ENCODE peak calls at places on chromosomes 3 and 15, in six cellular contexts. X is HCT116, M is spleen, O is GM23338, S is suprapubic skin, H is HL-60. J is an unnamed sample.

GRCh38 chr15:47951761-47952160 is 169.0 kb upstream of the SLC24A5 start:
- DNase-seq in X (no peak), M (no peak), O (no peak), S (no peak), H (no peak), J (no peak)

GRCh38 chr15:43346305-43346704 is 15.9 kb upstream of the LCMT2 start:
- DNase-seq in X (no peak), M (no peak), O (no peak), S (no peak), H (no peak), J (no peak)

GRCh38 chr3:39651993-39652739 is 157.2 kb upstream of the MYRIP start:
- DNase-seq in X (no peak), M (no peak), O (no peak), S (no peak), H (no peak), J (no peak)

GRCh38 chr3:133479895-133480669 is 80.2 kb downstream of the BFSP2 start:
- DNase-seq in X (peak), M (no peak), O (no peak), S (no peak), H (no peak), J (no peak)

GRCh38 chr3:128572644-128573105 is 77.9 kb downstream of the RPN1 start:
- DNase-seq in X (peak), M (no peak), O (peak), S (no peak), H (no peak), J (no peak)

GRCh38 chr3:9898467-9899229 is 4.0 kb upstream of the IL17RE start:
- DNase-seq in X (no peak), M (peak), O (no peak), S (no peak), H (no peak), J (no peak)

GRCh38 chr3:17313746-17314145 is 428.7 kb downstream of the TBC1D5 start:
- DNase-seq in X (no peak), M (no peak), O (no peak), S (no peak), H (no peak), J (no peak)

GRCh38 chr15:78868366-78868765 is 4.3 kb upstream of the MORF4L1 start:
- DNase-seq in X (no peak), M (no peak), O (no peak), S (no peak), H (no peak), J (no peak)

GRCh38 chr3:57910988-57911387 is 97.2 kb upstream of the FLNB start:
- DNase-seq in X (peak), M (no peak), O (peak), S (no peak), H (no peak), J (no peak)

GRCh38 chr3:177484926-177485325 is 287.6 kb upstream of the TBL1XR1 start:
- DNase-seq in X (no peak), M (no peak), O (no peak), S (no peak), H (no peak), J (no peak)

GRCh38 chr15:88568589-88568988 is 22.1 kb upstream of the DET1 start:
- DNase-seq in X (no peak), M (no peak), O (no peak), S (no peak), H (no peak), J (no peak)

GRCh38 chr3:149625795-149626194 is 32.0 kb downstream of the WWTR1 start:
- DNase-seq in X (no peak), M (no peak), O (no peak), S (no peak), H (no peak), J (no peak)

GRCh38 chr3:100260081-100260684 is 609 bp upstream of the TBC1D23 start:
- DNase-seq in X (no peak), M (peak), O (peak), S (no peak), H (no peak), J (no peak)

GRCh38 chr15:74174216-74174965 is 881 bp downstream of the ISLR start:
- DNase-seq in X (no peak), M (peak), O (no peak), S (peak), H (no peak), J (no peak)

GRCh38 chr3:194548346-194549321 is 61.8 kb upstream of the ATP13A3 start:
- DNase-seq in X (no peak), M (no peak), O (no peak), S (no peak), H (no peak), J (no peak)

GRCh38 chr15:76239786-76240185 is 71.5 kb downstream of the ETFA start:
- DNase-seq in X (no peak), M (no peak), O (no peak), S (no peak), H (no peak), J (no peak)

GRCh38 chr3:153284282-153284938 is 122.4 kb downstream of the RAP2B start:
- DNase-seq in X (peak), M (no peak), O (no peak), S (no peak), H (peak), J (no peak)

GRCh38 chr3:8336456-8336855 is 165.2 kb upstream of the LMCD1 start:
- DNase-seq in X (no peak), M (no peak), O (peak), S (no peak), H (no peak), J (no peak)

GRCh38 chr3:186800285-186800684 is 6.0 kb downstream of the RFC4 start:
- DNase-seq in X (no peak), M (no peak), O (no peak), S (no peak), H (no peak), J (no peak)

GRCh38 chr3:149702691-149703426 is 45.0 kb upstream of the WWTR1 start:
- DNase-seq in X (no peak), M (no peak), O (no peak), S (no peak), H (no peak), J (no peak)

GRCh38 chr15:56629133-56629532 is 104.2 kb downstream of the ZNF280D start:
- DNase-seq in X (no peak), M (no peak), O (no peak), S (no peak), H (no peak), J (no peak)

GRCh38 chr15:59965741-59966140 is 38.4 kb upstream of the FOXB1 start:
- DNase-seq in X (no peak), M (no peak), O (no peak), S (no peak), H (no peak), J (no peak)

GRCh38 chr3:44992555-44993470 is 16.8 kb downstream of the EXOSC7 start:
- DNase-seq in X (no peak), M (no peak), O (peak), S (no peak), H (no peak), J (no peak)

GRCh38 chr3:196712514-196713413 is 587 bp downstream of the PIGX start:
- DNase-seq in X (no peak), M (no peak), O (peak), S (peak), H (no peak), J (no peak)

GRCh38 chr3:14540821-14541385 is 761 bp upstream of the GRIP2 start:
- DNase-seq in X (no peak), M (peak), O (no peak), S (no peak), H (no peak), J (no peak)

GRCh38 chr3:6806991-6807390 is 53.9 kb upstream of the GRM7 start:
- DNase-seq in X (no peak), M (no peak), O (no peak), S (no peak), H (no peak), J (no peak)

GRCh38 chr3:106176734-106177133 is 307.9 kb upstream of the CBLB start:
- DNase-seq in X (no peak), M (no peak), O (no peak), S (no peak), H (peak), J (no peak)

GRCh38 chr3:65685621-65686020 is 353.1 kb downstream of the MAGI1 start:
- DNase-seq in X (no peak), M (no peak), O (no peak), S (no peak), H (no peak), J (no peak)

GRCh38 chr3:138412821-138413531 is 21.4 kb upstream of the ESYT3 start:
- DNase-seq in X (no peak), M (no peak), O (no peak), S (peak), H (peak), J (no peak)

GRCh38 chr3:156356537-156357363 is 198.2 kb downstream of the SSR3 start:
- DNase-seq in X (no peak), M (no peak), O (no peak), S (no peak), H (no peak), J (no peak)

GRCh38 chr3:101784850-101785613 is 6.0 kb downstream of the NXPE3 start:
- DNase-seq in X (no peak), M (no peak), O (no peak), S (no peak), H (peak), J (no peak)

GRCh38 chr3:101518421-101518871 is 5.4 kb upstream of the SENP7 start:
- DNase-seq in X (no peak), M (no peak), O (no peak), S (no peak), H (no peak), J (peak)

GRCh38 chr3:175212896-175213295 is 353.8 kb downstream of the NAALADL2 start:
- DNase-seq in X (no peak), M (no peak), O (no peak), S (no peak), H (no peak), J (no peak)

GRCh38 chr15:84946772-84947489 is 34.7 kb upstream of the PDE8A start:
- DNase-seq in X (no peak), M (no peak), O (no peak), S (no peak), H (no peak), J (no peak)
- TF ChIP-seq POLR2AphosphoS5 in X (no peak), M (no peak), O (no peak), S (no peak), H (no peak), J (no peak)

GRCh38 chr3:13105181-13105580 is 32.0 kb upstream of the IQSEC1 start:
- DNase-seq in X (no peak), M (peak), O (no peak), S (no peak), H (no peak), J (no peak)

GRCh38 chr3:13105851-13106250 is 32.6 kb upstream of the IQSEC1 start:
- DNase-seq in X (no peak), M (peak), O (peak), S (no peak), H (no peak), J (no peak)

GRCh38 chr3:13107661-13108060 is 34.4 kb upstream of the IQSEC1 start:
- DNase-seq in X (no peak), M (peak), O (no peak), S (no peak), H (no peak), J (no peak)

GRCh38 chr3:13104511-13104910 is 31.3 kb upstream of the IQSEC1 start:
- DNase-seq in X (no peak), M (peak), O (no peak), S (no peak), H (no peak), J (no peak)

DNA sequence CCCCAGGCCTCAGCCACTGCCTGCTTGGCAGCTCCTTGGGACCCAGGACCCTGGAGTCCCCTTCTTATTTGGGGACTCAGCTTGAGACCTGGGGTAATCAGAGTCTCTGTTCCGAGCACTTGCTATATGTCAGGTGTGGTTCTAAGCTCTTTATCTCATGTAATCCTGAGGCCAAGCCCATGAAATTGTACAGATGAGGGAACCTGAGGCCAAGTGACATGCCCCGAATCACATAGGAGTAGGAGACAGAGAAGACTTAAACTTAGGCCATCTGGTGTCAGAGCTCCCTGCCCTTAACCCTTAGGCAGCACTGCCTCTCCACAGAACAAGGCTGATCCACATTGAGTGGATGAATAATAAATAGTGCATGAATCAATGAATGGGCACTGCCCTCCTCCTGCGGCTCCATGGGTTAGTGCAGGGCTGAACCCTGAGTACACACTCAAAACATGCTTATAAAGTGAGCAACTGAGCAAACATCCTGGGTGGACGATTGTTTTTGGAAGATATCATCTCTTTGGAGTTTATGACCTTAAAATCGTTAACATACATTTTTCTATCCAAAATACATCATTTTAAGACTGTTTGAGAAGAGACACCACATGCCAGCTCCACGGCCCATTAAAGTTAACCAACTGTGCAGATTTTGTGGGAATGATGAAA is 33.2 kb upstream of the IQSEC1 start:
- DNase-seq in X (no peak), M (no peak), O (no peak), S (no peak), H (no peak), J (no peak)
- TF ChIP-seq POLR2AphosphoS5 in X (no peak), M (no peak), O (no peak), S (no peak), H (no peak), J (no peak)

DNA sequence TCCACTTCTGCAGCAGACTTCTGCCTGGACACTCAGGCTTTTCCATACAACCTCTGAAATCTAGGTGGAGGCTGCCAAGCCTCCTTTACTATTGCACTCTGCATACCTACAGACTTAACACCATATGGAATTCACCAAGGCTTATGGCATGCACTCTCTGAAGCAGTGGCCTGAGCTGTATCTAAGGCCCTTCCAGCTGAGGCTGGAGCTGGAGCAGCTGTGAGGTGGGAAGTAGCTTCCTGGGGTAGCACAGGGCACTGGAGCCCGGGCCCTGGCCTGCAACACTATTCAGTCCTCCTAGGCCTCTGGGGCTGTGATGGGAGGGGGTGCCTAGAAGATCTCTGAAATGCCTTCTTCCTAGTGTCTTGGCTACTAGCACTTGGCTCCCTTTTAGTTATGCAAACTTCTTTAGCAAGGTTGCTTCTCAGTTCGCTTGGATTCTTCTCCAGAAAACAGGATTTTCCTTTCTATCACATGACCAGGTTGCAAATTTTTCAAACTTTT is 186.6 kb upstream of the RORA start:
- DNase-seq in X (no peak), M (no peak), O (no peak), S (no peak), H (no peak), J (no peak)
- TF ChIP-seq POLR2AphosphoS5 in X (no peak), M (no peak), O (no peak), S (no peak), H (no peak), J (no peak)

GRCh38 chr15:33034588-33034987 is 159.9 kb downstream of the FMN1 start:
- DNase-seq in X (no peak), M (no peak), O (no peak), S (no peak), H (no peak), J (no peak)
- TF ChIP-seq POLR2AphosphoS5 in X (no peak), M (no peak), O (no peak), S (no peak), H (no peak), J (no peak)

GRCh38 chr3:62923092-62923491 is 47.9 kb upstream of the CADPS start:
- DNase-seq in X (no peak), M (no peak), O (no peak), S (no peak), H (no peak), J (no peak)

GRCh38 chr3:62922326-62922725 is 47.1 kb upstream of the CADPS start:
- DNase-seq in X (no peak), M (no peak), O (no peak), S (no peak), H (no peak), J (no peak)

GRCh38 chr3:62918752-62919151 is 43.5 kb upstream of the CADPS start:
- DNase-seq in X (no peak), M (no peak), O (no peak), S (no peak), H (no peak), J (no peak)

GRCh38 chr3:62918131-62918530 is 42.9 kb upstream of the CADPS start:
- DNase-seq in X (no peak), M (no peak), O (no peak), S (no peak), H (no peak), J (no peak)

GRCh38 chr3:62919784-62920183 is 44.6 kb upstream of the CADPS start:
- DNase-seq in X (no peak), M (no peak), O (peak), S (no peak), H (no peak), J (no peak)
- TF ChIP-seq POLR2AphosphoS5 in X (no peak), M (no peak), O (no peak), S (no peak), H (no peak), J (no peak)

GRCh38 chr3:76429536-76430177 is 610.2 kb upstream of the ROBO2 start:
- DNase-seq in X (no peak), M (no peak), O (no peak), S (no peak), H (no peak), J (no peak)
- TF ChIP-seq POLR2AphosphoS5 in X (no peak), M (no peak), O (no peak), S (no peak), H (no peak), J (no peak)

GRCh38 chr15:70269991-70270751 is 172.5 kb upstream of the TLE3 start:
- DNase-seq in X (no peak), M (peak), O (no peak), S (no peak), H (no peak), J (no peak)

GRCh38 chr15:70269331-70269911 is 171.7 kb upstream of the TLE3 start:
- DNase-seq in X (no peak), M (peak), O (no peak), S (no peak), H (no peak), J (no peak)

GRCh38 chr15:70272565-70273355 is 175.0 kb upstream of the TLE3 start:
- DNase-seq in X (no peak), M (peak), O (no peak), S (no peak), H (no peak), J (no peak)

GRCh38 chr15:70270752-70271111 is 173.0 kb upstream of the TLE3 start:
- DNase-seq in X (no peak), M (peak), O (no peak), S (no peak), H (no peak), J (no peak)

DNA sequence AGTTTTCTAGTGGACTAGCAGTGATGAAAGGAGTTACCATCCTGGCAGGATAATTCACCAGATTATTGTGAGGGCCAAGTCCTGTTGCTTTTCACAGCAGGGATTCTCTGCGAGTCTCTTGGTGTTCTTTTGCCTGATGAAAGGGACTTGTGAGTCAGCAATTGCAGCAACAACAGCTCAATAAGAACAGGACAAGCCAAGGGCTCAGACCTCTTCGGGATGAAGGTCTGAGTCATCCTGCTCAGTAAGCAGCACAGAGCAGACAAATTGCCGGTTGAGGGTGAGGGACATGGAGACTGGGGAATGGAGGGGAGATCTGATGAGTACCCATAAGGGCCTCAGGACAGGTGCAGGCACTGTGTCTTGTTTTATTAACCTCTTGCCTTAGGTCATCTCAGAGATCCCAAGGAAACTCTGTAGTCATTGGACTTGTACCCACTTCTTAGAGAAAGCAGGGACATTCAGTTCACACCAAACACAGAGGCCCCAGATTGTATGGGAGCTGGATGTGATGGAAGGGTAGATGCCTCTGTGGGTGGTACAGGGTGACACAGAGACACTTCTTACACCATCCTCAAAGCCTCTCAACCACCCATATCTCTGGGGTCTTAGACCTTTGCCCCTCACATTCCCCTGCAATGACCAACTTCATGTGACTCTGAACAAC is 173.8 kb upstream of the TLE3 start:
- DNase-seq in X (peak), M (peak), O (no peak), S (no peak), H (peak), J (no peak)
- TF ChIP-seq POLR2AphosphoS5 in X (peak), M (no peak), O (no peak), S (peak), H (no peak), J (no peak)

GRCh38 chr3:146544013-146544928 is at the start of gene PLSCR1:
- DNase-seq in X (peak), M (peak), O (peak), S (peak), H (peak), J (peak)

GRCh38 chr3:146542179-146542578 is 2.2 kb downstream of the PLSCR1 start:
- DNase-seq in X (no peak), M (no peak), O (no peak), S (no peak), H (peak), J (no peak)

GRCh38 chr3:146544929-146545528 is 622 bp upstream of the PLSCR1 start:
- DNase-seq in X (no peak), M (no peak), O (no peak), S (no peak), H (no peak), J (no peak)

GRCh38 chr3:146542968-146543367 is 1.4 kb downstream of the PLSCR1 start:
- DNase-seq in X (no peak), M (no peak), O (no peak), S (no peak), H (no peak), J (no peak)

GRCh38 chr3:146543461-146544012 is 870 bp downstream of the PLSCR1 start:
- DNase-seq in X (no peak), M (no peak), O (no peak), S (no peak), H (no peak), J (peak)
- TF ChIP-seq POLR2AphosphoS5 in X (no peak), M (no peak), O (no peak), S (no peak), H (no peak), J (no peak)

GRCh38 chr3:181886676-181887075 is 175.0 kb downstream of the SOX2 start:
- DNase-seq in X (no peak), M (no peak), O (no peak), S (no peak), H (no peak), J (no peak)
- TF ChIP-seq POLR2AphosphoS5 in X (no peak), M (no peak), O (no peak), S (no peak), H (no peak), J (no peak)

J was measured in GM12892.